ENCODE peak calls at places on chromosomes 7 and 10, in four cellular contexts. P is HepG2, N is K562, B is GM12878. A is an unnamed sample.

GRCh38 chr10:46028584-46029570 is 1.5 kb downstream of the NCOA4 start:
- DNase-seq in B (no peak), P (peak; percentile 95), N (peak; percentile 78), A (peak; percentile 56)

GRCh38 chr7:132480534-132480933 is 95.7 kb downstream of the PLXNA4 start:
- DNase-seq in B (no peak), N (no peak), P (no peak), A (no peak)

GRCh38 chr7:79176859-79177477 is 276.5 kb downstream of the MAGI2 start:
- DNase-seq in P (peak; percentile 10), B (no peak), N (peak; percentile 6), A (peak; percentile 29)

GRCh38 chr10:68156373-68157185 is 47.3 kb downstream of the MYPN start:
- DNase-seq in P (peak; percentile 57), N (peak; percentile 77), B (no peak), A (peak; percentile 48)

GRCh38 chr10:125521721-125522680 is 161.0 kb downstream of the TEX36 start:
- DNase-seq in P (peak; percentile 23), B (no peak), N (peak; percentile 43), A (peak; percentile 85)

GRCh38 chr10:95276367-95277200 is 14.2 kb downstream of the PDLIM1 start:
- DNase-seq in N (peak; percentile 43), B (no peak), P (no peak), A (no peak)

GRCh38 chr10:34016541-34016940 is 682.1 kb upstream of the NRP1 start:
- DNase-seq in P (no peak), B (no peak), N (no peak), A (no peak)

GRCh38 chr10:45308707-45309106 is 6.7 kb downstream of the OR13A1 start:
- DNase-seq in P (no peak), B (peak; percentile 16), N (peak; percentile 70), A (no peak)

GRCh38 chr10:50314169-50315071 is 63.1 kb upstream of the ASAH2 start:
- DNase-seq in B (no peak), P (no peak), N (no peak), A (no peak)

GRCh38 chr10:77253665-77254064 is 383.9 kb downstream of the KCNMA1 start:
- DNase-seq in P (no peak), B (no peak), N (no peak), A (no peak)

GRCh38 chr10:95552680-95553342 is 8.4 kb downstream of the SORBS1 start:
- DNase-seq in N (no peak), B (no peak), P (peak; percentile 78), A (no peak)

GRCh38 chr7:19561121-19561805 is 147.6 kb downstream of the POLR1F start:
- DNase-seq in B (no peak), N (no peak), P (no peak), A (no peak)

GRCh38 chr7:158239290-158239981 is 348.2 kb downstream of the PTPRN2 start:
- DNase-seq in N (peak; percentile 43), P (no peak), B (no peak), A (no peak)

DNA sequence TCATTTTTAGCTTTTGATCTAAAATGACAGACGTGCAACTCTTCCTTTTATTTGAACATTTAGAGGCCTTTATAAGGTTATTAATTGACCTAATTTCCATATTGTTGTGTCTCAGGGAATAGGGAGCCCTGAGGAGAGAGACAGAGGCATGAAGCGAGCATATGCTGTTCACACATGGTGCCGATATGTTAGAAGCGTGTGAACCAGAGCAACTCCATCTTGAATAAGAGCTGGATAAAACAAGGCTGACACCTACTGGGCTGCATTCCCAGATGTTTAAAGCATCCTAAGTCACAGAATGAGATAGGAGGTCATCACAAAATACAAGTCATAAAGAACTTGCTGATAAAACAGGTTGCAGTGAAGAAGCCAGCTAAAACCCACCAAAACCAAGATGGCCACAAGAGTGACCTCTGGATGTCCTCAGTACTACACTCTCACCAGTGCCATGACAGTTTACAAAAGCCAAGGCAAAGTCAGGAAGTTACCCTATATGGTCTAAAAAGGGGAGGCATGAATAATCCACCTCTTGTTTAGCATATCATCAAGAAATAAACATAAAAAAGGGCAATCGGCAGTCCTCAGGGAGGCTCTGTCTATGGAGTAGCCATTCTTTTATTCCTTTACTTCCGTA is 80.1 kb downstream of the SEC61G start:
- DNase-seq in B (no peak), N (peak; percentile 11), P (no peak), A (no peak)
- TF ChIP-seq FOXK2 in B (no peak), N (no peak), P (no peak), A (no peak)

GRCh38 chr10:60669491-60669890 is 108.8 kb upstream of the CDK1 start:
- DNase-seq in B (no peak), P (no peak), N (no peak), A (no peak)
- TF ChIP-seq FOXK2 in B (no peak), P (no peak), N (no peak), A (no peak)

DNA sequence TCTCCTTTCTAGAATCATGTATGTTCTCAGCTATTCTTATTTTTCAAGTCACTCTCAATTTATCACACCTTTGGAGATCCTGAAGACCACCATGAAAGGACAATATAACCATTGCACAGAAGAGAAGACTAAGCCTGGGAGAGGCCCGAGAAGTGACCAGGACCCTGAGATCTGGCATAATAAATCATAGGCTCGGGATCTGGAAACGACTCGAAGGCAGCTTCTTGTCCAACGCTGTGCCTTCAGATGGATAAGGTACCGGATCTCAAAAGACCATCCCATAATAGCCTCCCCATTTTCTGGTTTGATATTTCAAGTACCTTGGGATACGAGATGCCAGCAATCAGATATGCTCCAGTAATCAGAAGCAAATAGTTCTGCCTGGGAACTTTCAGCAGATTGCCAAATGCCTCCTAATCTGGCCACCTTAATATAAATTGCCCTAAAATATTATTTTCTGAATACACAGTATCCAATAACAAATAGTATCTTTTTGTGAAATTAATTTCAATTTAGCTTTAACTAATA is 179.2 kb upstream of the ZMIZ1 start:
- DNase-seq in B (no peak), P (no peak), N (no peak), A (no peak)
- TF ChIP-seq FOXK2 in B (no peak), P (no peak), N (no peak), A (no peak)

GRCh38 chr7:7207876-7208275 is 25.5 kb downstream of the C1GALT1 start:
- DNase-seq in N (no peak), P (no peak), B (no peak), A (no peak)
- TF ChIP-seq FOXK2 in N (no peak), P (no peak), B (no peak), A (no peak)